ENCODE peak calls at places on chromosomes 6 and 20, in five cellular contexts. One of them, this sample, is unnamed.

GRCh38 chr6:47028835-47029360 is 13.2 kb downstream of the ADGRF1 start:
- DNase-seq in stimulated activated CD4-positive, alpha-beta T cell treated with anti-CD3 and anti-CD28 coated beads, Interleukin-4, amount 100 ng/mL, for 1 hour: no peak
- DNase-seq in NAMALWA: no peak
- DNase-seq in heart right ventricle: no peak
- DNase-seq in RPMI7951: no peak
- DNase-seq in this sample: no peak

GRCh38 chr6:34928695-34929094 is 39.6 kb downstream of the ANKS1A start:
- DNase-seq in stimulated activated CD4-positive, alpha-beta T cell treated with anti-CD3 and anti-CD28 coated beads, Interleukin-4, amount 100 ng/mL, for 1 hour: no peak
- DNase-seq in NAMALWA: no peak
- DNase-seq in heart right ventricle: no peak
- DNase-seq in RPMI7951: no peak
- DNase-seq in this sample: no peak

GRCh38 chr6:22448311-22448711 is 121.1 kb upstream of the HDGFL1 start:
- DNase-seq in stimulated activated CD4-positive, alpha-beta T cell treated with anti-CD3 and anti-CD28 coated beads, Interleukin-4, amount 100 ng/mL, for 1 hour: no peak
- DNase-seq in NAMALWA: no peak
- DNase-seq in heart right ventricle: no peak
- DNase-seq in RPMI7951: no peak
- DNase-seq in this sample: peak; percentile 22

GRCh38 chr20:51327251-51327841 is 215.2 kb downstream of the NFATC2 start:
- DNase-seq in stimulated activated CD4-positive, alpha-beta T cell treated with anti-CD3 and anti-CD28 coated beads, Interleukin-4, amount 100 ng/mL, for 1 hour: no peak
- DNase-seq in NAMALWA: no peak
- DNase-seq in heart right ventricle: no peak
- DNase-seq in RPMI7951: peak; percentile 96
- DNase-seq in this sample: no peak

GRCh38 chr6:168035098-168035660 is 37.7 kb downstream of the KIF25 start:
- DNase-seq in stimulated activated CD4-positive, alpha-beta T cell treated with anti-CD3 and anti-CD28 coated beads, Interleukin-4, amount 100 ng/mL, for 1 hour: no peak
- DNase-seq in NAMALWA: no peak
- DNase-seq in heart right ventricle: peak; percentile 84
- DNase-seq in RPMI7951: peak; percentile 84
- DNase-seq in this sample: no peak

GRCh38 chr20:51125774-51126173 is 102.9 kb upstream of the KCNG1 start:
- DNase-seq in stimulated activated CD4-positive, alpha-beta T cell treated with anti-CD3 and anti-CD28 coated beads, Interleukin-4, amount 100 ng/mL, for 1 hour: no peak
- DNase-seq in NAMALWA: no peak
- DNase-seq in heart right ventricle: no peak
- DNase-seq in RPMI7951: no peak
- DNase-seq in this sample: no peak

GRCh38 chr6:52733172-52733571 is 30.1 kb downstream of the GSTA2 start:
- DNase-seq in stimulated activated CD4-positive, alpha-beta T cell treated with anti-CD3 and anti-CD28 coated beads, Interleukin-4, amount 100 ng/mL, for 1 hour: no peak
- DNase-seq in NAMALWA: no peak
- DNase-seq in heart right ventricle: no peak
- DNase-seq in RPMI7951: no peak
- DNase-seq in this sample: no peak

GRCh38 chr6:27505209-27506027 is 32.5 kb upstream of the ZNF184 start:
- DNase-seq in stimulated activated CD4-positive, alpha-beta T cell treated with anti-CD3 and anti-CD28 coated beads, Interleukin-4, amount 100 ng/mL, for 1 hour: peak; percentile 33
- DNase-seq in NAMALWA: no peak
- DNase-seq in heart right ventricle: no peak
- DNase-seq in RPMI7951: peak; percentile 54
- DNase-seq in this sample: peak; percentile 91

GRCh38 chr6:143241110-143241509 is 180.4 kb downstream of the AIG1 start:
- DNase-seq in stimulated activated CD4-positive, alpha-beta T cell treated with anti-CD3 and anti-CD28 coated beads, Interleukin-4, amount 100 ng/mL, for 1 hour: no peak
- DNase-seq in NAMALWA: no peak
- DNase-seq in heart right ventricle: no peak
- DNase-seq in RPMI7951: no peak
- DNase-seq in this sample: no peak

GRCh38 chr20:12434672-12435071 is 517.0 kb downstream of the BTBD3 start:
- DNase-seq in stimulated activated CD4-positive, alpha-beta T cell treated with anti-CD3 and anti-CD28 coated beads, Interleukin-4, amount 100 ng/mL, for 1 hour: no peak
- DNase-seq in NAMALWA: no peak
- DNase-seq in heart right ventricle: no peak
- DNase-seq in RPMI7951: no peak
- DNase-seq in this sample: no peak

GRCh38 chr6:118284736-118285360 is 263.2 kb upstream of the PLN start:
- DNase-seq in stimulated activated CD4-positive, alpha-beta T cell treated with anti-CD3 and anti-CD28 coated beads, Interleukin-4, amount 100 ng/mL, for 1 hour: no peak
- DNase-seq in NAMALWA: peak; percentile 11
- DNase-seq in heart right ventricle: no peak
- DNase-seq in RPMI7951: no peak
- DNase-seq in this sample: no peak

GRCh38 chr20:62595491-62595890 is 46.8 kb upstream of the SLCO4A1 start:
- DNase-seq in stimulated activated CD4-positive, alpha-beta T cell treated with anti-CD3 and anti-CD28 coated beads, Interleukin-4, amount 100 ng/mL, for 1 hour: no peak
- DNase-seq in NAMALWA: no peak
- DNase-seq in heart right ventricle: peak; percentile 68
- DNase-seq in RPMI7951: peak; percentile 87
- DNase-seq in this sample: peak; percentile 73

GRCh38 chr6:104888066-104888465 is 28.3 kb upstream of the HACE1 start:
- DNase-seq in stimulated activated CD4-positive, alpha-beta T cell treated with anti-CD3 and anti-CD28 coated beads, Interleukin-4, amount 100 ng/mL, for 1 hour: no peak
- DNase-seq in NAMALWA: no peak
- DNase-seq in heart right ventricle: no peak
- DNase-seq in RPMI7951: no peak
- DNase-seq in this sample: no peak

GRCh38 chr6:35786810-35787209 is 6.0 kb downstream of the CLPSL1 start:
- DNase-seq in stimulated activated CD4-positive, alpha-beta T cell treated with anti-CD3 and anti-CD28 coated beads, Interleukin-4, amount 100 ng/mL, for 1 hour: no peak
- DNase-seq in NAMALWA: no peak
- DNase-seq in heart right ventricle: no peak
- DNase-seq in RPMI7951: no peak
- DNase-seq in this sample: no peak

GRCh38 chr20:4091332-4092135 is 76.2 kb upstream of the RNF24 start:
- DNase-seq in stimulated activated CD4-positive, alpha-beta T cell treated with anti-CD3 and anti-CD28 coated beads, Interleukin-4, amount 100 ng/mL, for 1 hour: peak; percentile 44
- DNase-seq in NAMALWA: no peak
- DNase-seq in heart right ventricle: peak; percentile 51
- DNase-seq in RPMI7951: peak; percentile 85
- DNase-seq in this sample: peak; percentile 38

GRCh38 chr20:62472020-62472342 is 3.8 kb downstream of the GATA5 start:
- DNase-seq in stimulated activated CD4-positive, alpha-beta T cell treated with anti-CD3 and anti-CD28 coated beads, Interleukin-4, amount 100 ng/mL, for 1 hour: no peak
- DNase-seq in NAMALWA: no peak
- DNase-seq in heart right ventricle: no peak
- DNase-seq in RPMI7951: no peak
- DNase-seq in this sample: no peak

GRCh38 chr20:48528346-48528745 is 299.5 kb downstream of the PREX1 start:
- DNase-seq in stimulated activated CD4-positive, alpha-beta T cell treated with anti-CD3 and anti-CD28 coated beads, Interleukin-4, amount 100 ng/mL, for 1 hour: no peak
- DNase-seq in NAMALWA: no peak
- DNase-seq in heart right ventricle: no peak
- DNase-seq in RPMI7951: no peak
- DNase-seq in this sample: no peak

GRCh38 chr6:151374024-151374423 is 17.3 kb downstream of the ZBTB2 start:
- DNase-seq in stimulated activated CD4-positive, alpha-beta T cell treated with anti-CD3 and anti-CD28 coated beads, Interleukin-4, amount 100 ng/mL, for 1 hour: no peak
- DNase-seq in NAMALWA: no peak
- DNase-seq in heart right ventricle: peak; percentile 33
- DNase-seq in RPMI7951: peak; percentile 29
- DNase-seq in this sample: no peak

GRCh38 chr6:77173472-77174074 is 289.7 kb downstream of the HTR1B start:
- DNase-seq in stimulated activated CD4-positive, alpha-beta T cell treated with anti-CD3 and anti-CD28 coated beads, Interleukin-4, amount 100 ng/mL, for 1 hour: no peak
- DNase-seq in NAMALWA: no peak
- DNase-seq in heart right ventricle: no peak
- DNase-seq in RPMI7951: peak; percentile 60
- DNase-seq in this sample: no peak

GRCh38 chr6:167441653-167442644 is 117.1 kb downstream of the TTLL2 start:
- DNase-seq in stimulated activated CD4-positive, alpha-beta T cell treated with anti-CD3 and anti-CD28 coated beads, Interleukin-4, amount 100 ng/mL, for 1 hour: no peak
- DNase-seq in NAMALWA: no peak
- DNase-seq in heart right ventricle: peak; percentile 22
- DNase-seq in RPMI7951: no peak
- DNase-seq in this sample: no peak

GRCh38 chr6:100475554-100476325 is 11.0 kb upstream of the SIM1 start:
- DNase-seq in stimulated activated CD4-positive, alpha-beta T cell treated with anti-CD3 and anti-CD28 coated beads, Interleukin-4, amount 100 ng/mL, for 1 hour: no peak
- DNase-seq in NAMALWA: no peak
- DNase-seq in heart right ventricle: no peak
- DNase-seq in RPMI7951: peak; percentile 47
- DNase-seq in this sample: peak; percentile 41

GRCh38 chr6:43125119-43125518 is 46.0 kb upstream of the SRF start:
- DNase-seq in stimulated activated CD4-positive, alpha-beta T cell treated with anti-CD3 and anti-CD28 coated beads, Interleukin-4, amount 100 ng/mL, for 1 hour: no peak
- DNase-seq in NAMALWA: no peak
- DNase-seq in heart right ventricle: no peak
- DNase-seq in RPMI7951: peak; percentile 96
- DNase-seq in this sample: no peak

GRCh38 chr20:9294081-9294480 is 220.3 kb upstream of the LAMP5 start:
- DNase-seq in stimulated activated CD4-positive, alpha-beta T cell treated with anti-CD3 and anti-CD28 coated beads, Interleukin-4, amount 100 ng/mL, for 1 hour: no peak
- DNase-seq in NAMALWA: no peak
- DNase-seq in heart right ventricle: no peak
- DNase-seq in RPMI7951: peak; percentile 68
- DNase-seq in this sample: peak; percentile 74

GRCh38 chr6:71012871-71013456 is 56.1 kb upstream of the B3GAT2 start:
- DNase-seq in stimulated activated CD4-positive, alpha-beta T cell treated with anti-CD3 and anti-CD28 coated beads, Interleukin-4, amount 100 ng/mL, for 1 hour: no peak
- DNase-seq in NAMALWA: peak; percentile 87
- DNase-seq in heart right ventricle: peak; percentile 36
- DNase-seq in RPMI7951: peak; percentile 50
- DNase-seq in this sample: peak; percentile 44

GRCh38 chr6:30185846-30186484 is 22.6 kb downstream of the TRIM15 start:
- DNase-seq in stimulated activated CD4-positive, alpha-beta T cell treated with anti-CD3 and anti-CD28 coated beads, Interleukin-4, amount 100 ng/mL, for 1 hour: no peak
- DNase-seq in NAMALWA: no peak
- DNase-seq in heart right ventricle: no peak
- DNase-seq in RPMI7951: no peak
- DNase-seq in this sample: no peak

GRCh38 chr20:11675920-11676617 is 241.6 kb upstream of the BTBD3 start:
- DNase-seq in stimulated activated CD4-positive, alpha-beta T cell treated with anti-CD3 and anti-CD28 coated beads, Interleukin-4, amount 100 ng/mL, for 1 hour: no peak
- DNase-seq in NAMALWA: no peak
- DNase-seq in heart right ventricle: no peak
- DNase-seq in RPMI7951: no peak
- DNase-seq in this sample: no peak

GRCh38 chr20:63045401-63045800 is 38.6 kb upstream of the BHLHE23 start:
- DNase-seq in stimulated activated CD4-positive, alpha-beta T cell treated with anti-CD3 and anti-CD28 coated beads, Interleukin-4, amount 100 ng/mL, for 1 hour: no peak
- DNase-seq in NAMALWA: no peak
- DNase-seq in heart right ventricle: no peak
- DNase-seq in RPMI7951: no peak
- DNase-seq in this sample: no peak

GRCh38 chr6:111260570-111261298 is 173.4 kb downstream of the SLC16A10 start:
- DNase-seq in stimulated activated CD4-positive, alpha-beta T cell treated with anti-CD3 and anti-CD28 coated beads, Interleukin-4, amount 100 ng/mL, for 1 hour: no peak
- DNase-seq in NAMALWA: peak; percentile 17
- DNase-seq in heart right ventricle: no peak
- DNase-seq in RPMI7951: peak; percentile 19
- DNase-seq in this sample: peak; percentile 11

GRCh38 chr6:144415835-144416237 is 130.7 kb downstream of the UTRN start:
- DNase-seq in stimulated activated CD4-positive, alpha-beta T cell treated with anti-CD3 and anti-CD28 coated beads, Interleukin-4, amount 100 ng/mL, for 1 hour: no peak
- DNase-seq in NAMALWA: no peak
- DNase-seq in heart right ventricle: no peak
- DNase-seq in RPMI7951: peak; percentile 63
- DNase-seq in this sample: peak; percentile 32

GRCh38 chr20:50431066-50431450 is 79.1 kb upstream of the PTPN1 start:
- DNase-seq in stimulated activated CD4-positive, alpha-beta T cell treated with anti-CD3 and anti-CD28 coated beads, Interleukin-4, amount 100 ng/mL, for 1 hour: no peak
- DNase-seq in NAMALWA: no peak
- DNase-seq in heart right ventricle: no peak
- DNase-seq in RPMI7951: no peak
- DNase-seq in this sample: no peak

GRCh38 chr6:1497593-1498105 is 108.3 kb downstream of the FOXF2 start:
- DNase-seq in stimulated activated CD4-positive, alpha-beta T cell treated with anti-CD3 and anti-CD28 coated beads, Interleukin-4, amount 100 ng/mL, for 1 hour: no peak
- DNase-seq in NAMALWA: no peak
- DNase-seq in heart right ventricle: peak; percentile 35
- DNase-seq in RPMI7951: no peak
- DNase-seq in this sample: no peak

GRCh38 chr6:47209632-47210031 is 100.1 kb downstream of the TNFRSF21 start:
- DNase-seq in stimulated activated CD4-positive, alpha-beta T cell treated with anti-CD3 and anti-CD28 coated beads, Interleukin-4, amount 100 ng/mL, for 1 hour: no peak
- DNase-seq in NAMALWA: no peak
- DNase-seq in heart right ventricle: no peak
- DNase-seq in RPMI7951: peak; percentile 40
- DNase-seq in this sample: no peak

GRCh38 chr6:12000174-12000573 is 11.9 kb upstream of the HIVEP1 start:
- DNase-seq in stimulated activated CD4-positive, alpha-beta T cell treated with anti-CD3 and anti-CD28 coated beads, Interleukin-4, amount 100 ng/mL, for 1 hour: no peak
- DNase-seq in NAMALWA: no peak
- DNase-seq in heart right ventricle: no peak
- DNase-seq in RPMI7951: no peak
- DNase-seq in this sample: no peak

GRCh38 chr6:75503291-75503690 is 9.7 kb upstream of the FILIP1 start:
- DNase-seq in stimulated activated CD4-positive, alpha-beta T cell treated with anti-CD3 and anti-CD28 coated beads, Interleukin-4, amount 100 ng/mL, for 1 hour: no peak
- DNase-seq in NAMALWA: no peak
- DNase-seq in heart right ventricle: no peak
- DNase-seq in RPMI7951: no peak
- DNase-seq in this sample: no peak

GRCh38 chr20:50288128-50288623 is 97.5 kb downstream of the CEBPB start:
- DNase-seq in stimulated activated CD4-positive, alpha-beta T cell treated with anti-CD3 and anti-CD28 coated beads, Interleukin-4, amount 100 ng/mL, for 1 hour: no peak
- DNase-seq in NAMALWA: no peak
- DNase-seq in heart right ventricle: no peak
- DNase-seq in RPMI7951: peak; percentile 31
- DNase-seq in this sample: no peak

GRCh38 chr20:50138479-50139393 is 14.8 kb downstream of the PEDS1 start:
- DNase-seq in stimulated activated CD4-positive, alpha-beta T cell treated with anti-CD3 and anti-CD28 coated beads, Interleukin-4, amount 100 ng/mL, for 1 hour: no peak
- DNase-seq in NAMALWA: no peak
- DNase-seq in heart right ventricle: no peak
- DNase-seq in RPMI7951: peak; percentile 100
- DNase-seq in this sample: peak; percentile 90